ENCODE peak calls at places on chromosomes 16 and 17, in six cellular contexts. One of them, this sample, is unnamed.

GRCh38 chr17:76935331-76935730 is 67.1 kb downstream of the MGAT5B start:
- DNase-seq in GM23338: no peak
- DNase-seq in HFF-Myc: no peak
- DNase-seq in neural progenitor cell: no peak
- DNase-seq in IMR-90: peak
- DNase-seq in epithelial cell of esophagus: no peak
- DNase-seq in this sample: no peak

GRCh38 chr16:48556913-48557351 is 53.0 kb downstream of the N4BP1 start:
- DNase-seq in GM23338: no peak
- DNase-seq in HFF-Myc: no peak
- DNase-seq in neural progenitor cell: no peak
- DNase-seq in IMR-90: peak
- DNase-seq in epithelial cell of esophagus: peak
- DNase-seq in this sample: no peak

GRCh38 chr17:197352-197751 is 15.9 kb upstream of the DOC2B start:
- DNase-seq in GM23338: no peak
- DNase-seq in HFF-Myc: no peak
- DNase-seq in neural progenitor cell: no peak
- DNase-seq in IMR-90: no peak
- DNase-seq in epithelial cell of esophagus: no peak
- DNase-seq in this sample: no peak

GRCh38 chr17:61403846-61404701 is 4.4 kb downstream of the TBX2 start:
- DNase-seq in GM23338: peak
- DNase-seq in HFF-Myc: no peak
- DNase-seq in neural progenitor cell: peak
- DNase-seq in IMR-90: peak
- DNase-seq in epithelial cell of esophagus: peak
- DNase-seq in this sample: peak

GRCh38 chr16:58797137-58797801 is 63.2 kb upstream of the GOT2 start:
- DNase-seq in GM23338: no peak
- DNase-seq in HFF-Myc: no peak
- DNase-seq in neural progenitor cell: no peak
- DNase-seq in IMR-90: no peak
- DNase-seq in epithelial cell of esophagus: no peak
- DNase-seq in this sample: no peak

GRCh38 chr16:70476272-70477020 is 22.1 kb downstream of the FCSK start:
- DNase-seq in GM23338: no peak
- DNase-seq in HFF-Myc: peak
- DNase-seq in neural progenitor cell: no peak
- DNase-seq in IMR-90: peak
- DNase-seq in epithelial cell of esophagus: peak
- DNase-seq in this sample: peak

GRCh38 chr16:64428463-64428862 is 693.4 kb downstream of the CDH11 start:
- DNase-seq in GM23338: no peak
- DNase-seq in HFF-Myc: peak
- DNase-seq in neural progenitor cell: no peak
- DNase-seq in IMR-90: peak
- DNase-seq in epithelial cell of esophagus: peak
- DNase-seq in this sample: no peak

GRCh38 chr17:38701504-38702165 is 3.4 kb upstream of the MLLT6 start:
- DNase-seq in GM23338: peak
- DNase-seq in HFF-Myc: no peak
- DNase-seq in neural progenitor cell: no peak
- DNase-seq in IMR-90: peak
- DNase-seq in epithelial cell of esophagus: peak
- DNase-seq in this sample: peak

GRCh38 chr17:2964831-2965230 is 98.6 kb downstream of the OR1D5 start:
- DNase-seq in GM23338: no peak
- DNase-seq in HFF-Myc: no peak
- DNase-seq in neural progenitor cell: no peak
- DNase-seq in IMR-90: no peak
- DNase-seq in epithelial cell of esophagus: no peak
- DNase-seq in this sample: no peak

GRCh38 chr17:73710095-73710592 is 65.9 kb upstream of the SDK2 start:
- DNase-seq in GM23338: peak
- DNase-seq in HFF-Myc: no peak
- DNase-seq in neural progenitor cell: peak
- DNase-seq in IMR-90: peak
- DNase-seq in epithelial cell of esophagus: peak
- DNase-seq in this sample: peak

GRCh38 chr16:67294927-67295326 is 15.6 kb downstream of the PLEKHG4 start:
- DNase-seq in GM23338: no peak
- DNase-seq in HFF-Myc: peak
- DNase-seq in neural progenitor cell: no peak
- DNase-seq in IMR-90: peak
- DNase-seq in epithelial cell of esophagus: no peak
- DNase-seq in this sample: peak

GRCh38 chr16:70665806-70666735 is 19.7 kb downstream of the IL34 start:
- DNase-seq in GM23338: no peak
- DNase-seq in HFF-Myc: no peak
- DNase-seq in neural progenitor cell: no peak
- DNase-seq in IMR-90: no peak
- DNase-seq in epithelial cell of esophagus: no peak
- DNase-seq in this sample: peak

GRCh38 chr16:79451196-79451816 is 149.2 kb downstream of the MAF start:
- DNase-seq in GM23338: no peak
- DNase-seq in HFF-Myc: no peak
- DNase-seq in neural progenitor cell: no peak
- DNase-seq in IMR-90: no peak
- DNase-seq in epithelial cell of esophagus: no peak
- DNase-seq in this sample: no peak

GRCh38 chr17:2595736-2596135 is 2.3 kb downstream of the PAFAH1B1 start:
- DNase-seq in GM23338: no peak
- DNase-seq in HFF-Myc: no peak
- DNase-seq in neural progenitor cell: no peak
- DNase-seq in IMR-90: no peak
- DNase-seq in epithelial cell of esophagus: no peak
- DNase-seq in this sample: no peak

GRCh38 chr16:10749680-10750035 is 6.0 kb downstream of the NUBP1 start:
- DNase-seq in GM23338: no peak
- DNase-seq in HFF-Myc: no peak
- DNase-seq in neural progenitor cell: no peak
- DNase-seq in IMR-90: peak
- DNase-seq in epithelial cell of esophagus: peak
- DNase-seq in this sample: no peak

GRCh38 chr17:80881321-80881720 is 110.3 kb upstream of the CHMP6 start:
- DNase-seq in GM23338: no peak
- DNase-seq in HFF-Myc: no peak
- DNase-seq in neural progenitor cell: no peak
- DNase-seq in IMR-90: no peak
- DNase-seq in epithelial cell of esophagus: no peak
- DNase-seq in this sample: no peak

GRCh38 chr17:80879723-80880649 is 111.7 kb upstream of the CHMP6 start:
- DNase-seq in GM23338: no peak
- DNase-seq in HFF-Myc: no peak
- DNase-seq in neural progenitor cell: no peak
- DNase-seq in IMR-90: no peak
- DNase-seq in epithelial cell of esophagus: no peak
- DNase-seq in this sample: no peak

GRCh38 chr17:80878876-80879722 is 112.5 kb upstream of the CHMP6 start:
- DNase-seq in GM23338: no peak
- DNase-seq in HFF-Myc: no peak
- DNase-seq in neural progenitor cell: no peak
- DNase-seq in IMR-90: no peak
- DNase-seq in epithelial cell of esophagus: no peak
- DNase-seq in this sample: peak

GRCh38 chr17:80882323-80882722 is 109.3 kb upstream of the CHMP6 start:
- DNase-seq in GM23338: no peak
- DNase-seq in HFF-Myc: no peak
- DNase-seq in neural progenitor cell: no peak
- DNase-seq in IMR-90: no peak
- DNase-seq in epithelial cell of esophagus: no peak
- DNase-seq in this sample: no peak

DNA sequence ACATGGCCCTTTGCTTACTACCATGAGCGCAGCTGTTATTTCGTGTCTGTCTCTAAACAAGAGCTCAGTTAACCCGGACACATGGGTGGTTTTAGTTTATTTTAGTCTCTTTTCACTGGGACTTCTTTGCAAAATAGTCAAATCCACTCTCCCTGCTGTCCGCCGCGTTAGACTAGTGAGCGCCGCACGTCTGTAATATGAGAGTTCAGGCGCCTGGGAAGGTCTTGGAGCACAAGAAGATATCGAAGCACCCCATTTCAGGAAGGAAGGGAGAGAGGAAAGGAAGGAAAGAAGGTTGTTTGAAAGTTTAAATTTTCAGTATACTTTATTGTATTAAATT is 111.0 kb upstream of the CHMP6 start:
- DNase-seq in GM23338: no peak
- DNase-seq in HFF-Myc: no peak
- DNase-seq in neural progenitor cell: no peak
- DNase-seq in IMR-90: no peak
- DNase-seq in epithelial cell of esophagus: no peak
- DNase-seq in this sample: no peak
- H3K4me3 ChIP-seq in GM23338: no peak
- H3K4me3 ChIP-seq in HFF-Myc: no peak
- H3K4me3 ChIP-seq in neural progenitor cell: no peak
- H3K4me3 ChIP-seq in IMR-90: no peak
- H3K4me3 ChIP-seq in epithelial cell of esophagus: no peak
- H3K4me3 ChIP-seq in this sample: no peak

DNA sequence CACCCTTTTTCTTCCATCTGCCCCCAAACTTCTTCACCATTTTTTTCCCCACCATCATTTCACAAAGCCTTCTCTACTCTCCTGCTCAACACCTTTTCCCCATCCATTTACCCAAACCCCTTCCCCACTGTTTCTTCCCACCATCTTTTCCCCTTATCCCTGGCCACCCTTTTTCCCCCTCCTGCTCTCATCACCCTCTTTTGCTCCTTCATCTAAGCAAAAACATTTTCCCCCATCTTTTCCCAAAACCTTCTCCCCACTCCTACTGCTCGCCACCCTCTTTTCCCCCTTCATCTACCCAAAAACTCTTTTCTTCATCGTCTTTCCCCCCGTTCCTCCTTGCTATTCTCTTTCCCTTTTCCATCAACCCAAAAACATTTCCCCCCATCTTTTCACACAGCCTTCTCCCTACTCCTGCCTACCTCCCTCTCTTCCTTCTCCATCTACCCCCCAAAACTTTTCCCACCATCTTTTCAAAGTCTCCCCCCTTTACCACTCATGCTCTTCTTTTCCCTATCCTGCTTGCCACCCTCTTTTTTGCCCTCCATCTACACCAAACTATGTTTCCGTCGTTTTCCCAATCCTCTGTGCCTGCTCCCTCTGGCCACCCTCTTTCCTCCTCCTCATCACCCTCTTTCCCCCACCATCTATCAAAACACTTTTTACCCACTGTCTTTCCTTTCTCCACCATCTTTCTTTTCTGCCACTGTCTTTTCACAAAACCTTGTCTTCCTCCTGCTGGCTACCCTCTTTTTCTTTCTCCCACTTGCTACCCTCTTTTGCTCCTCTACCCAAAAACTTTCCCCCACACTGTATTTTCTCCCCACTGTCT is 205.8 kb upstream of the WSB1 start:
- DNase-seq in GM23338: no peak
- DNase-seq in HFF-Myc: no peak
- DNase-seq in neural progenitor cell: no peak
- DNase-seq in IMR-90: no peak
- DNase-seq in epithelial cell of esophagus: no peak
- DNase-seq in this sample: no peak
- H3K4me3 ChIP-seq in GM23338: no peak
- H3K4me3 ChIP-seq in HFF-Myc: no peak
- H3K4me3 ChIP-seq in neural progenitor cell: no peak
- H3K4me3 ChIP-seq in IMR-90: no peak
- H3K4me3 ChIP-seq in epithelial cell of esophagus: no peak
- H3K4me3 ChIP-seq in this sample: no peak

GRCh38 chr17:64083571-64084085 is 46.3 kb downstream of the ERN1 start:
- DNase-seq in GM23338: no peak
- DNase-seq in HFF-Myc: no peak
- DNase-seq in neural progenitor cell: no peak
- DNase-seq in IMR-90: no peak
- DNase-seq in epithelial cell of esophagus: no peak
- DNase-seq in this sample: no peak

GRCh38 chr17:64080174-64080618 is 49.7 kb downstream of the ERN1 start:
- DNase-seq in GM23338: no peak
- DNase-seq in HFF-Myc: no peak
- DNase-seq in neural progenitor cell: no peak
- DNase-seq in IMR-90: no peak
- DNase-seq in epithelial cell of esophagus: no peak
- DNase-seq in this sample: no peak

GRCh38 chr17:64084086-64084939 is 45.6 kb downstream of the ERN1 start:
- DNase-seq in GM23338: peak
- DNase-seq in HFF-Myc: no peak
- DNase-seq in neural progenitor cell: no peak
- DNase-seq in IMR-90: peak
- DNase-seq in epithelial cell of esophagus: peak
- DNase-seq in this sample: peak

GRCh38 chr17:64083093-64083492 is 46.9 kb downstream of the ERN1 start:
- DNase-seq in GM23338: no peak
- DNase-seq in HFF-Myc: no peak
- DNase-seq in neural progenitor cell: no peak
- DNase-seq in IMR-90: no peak
- DNase-seq in epithelial cell of esophagus: no peak
- DNase-seq in this sample: no peak

GRCh38 chr17:64081802-64082799 is 47.8 kb downstream of the ERN1 start:
- DNase-seq in GM23338: no peak
- DNase-seq in HFF-Myc: peak
- DNase-seq in neural progenitor cell: no peak
- DNase-seq in IMR-90: peak
- DNase-seq in epithelial cell of esophagus: peak
- DNase-seq in this sample: no peak
- H3K4me3 ChIP-seq in GM23338: no peak
- H3K4me3 ChIP-seq in HFF-Myc: no peak
- H3K4me3 ChIP-seq in neural progenitor cell: no peak
- H3K4me3 ChIP-seq in IMR-90: no peak
- H3K4me3 ChIP-seq in epithelial cell of esophagus: no peak
- H3K4me3 ChIP-seq in this sample: no peak

GRCh38 chr17:32116937-32117336 is 25.4 kb upstream of the RHOT1 start:
- DNase-seq in GM23338: no peak
- DNase-seq in HFF-Myc: no peak
- DNase-seq in neural progenitor cell: no peak
- DNase-seq in IMR-90: no peak
- DNase-seq in epithelial cell of esophagus: no peak
- DNase-seq in this sample: no peak

GRCh38 chr17:32114536-32114935 is 27.8 kb upstream of the RHOT1 start:
- DNase-seq in GM23338: no peak
- DNase-seq in HFF-Myc: no peak
- DNase-seq in neural progenitor cell: no peak
- DNase-seq in IMR-90: no peak
- DNase-seq in epithelial cell of esophagus: no peak
- DNase-seq in this sample: no peak

GRCh38 chr17:32117399-32117798 is 24.9 kb upstream of the RHOT1 start:
- DNase-seq in GM23338: no peak
- DNase-seq in HFF-Myc: no peak
- DNase-seq in neural progenitor cell: no peak
- DNase-seq in IMR-90: no peak
- DNase-seq in epithelial cell of esophagus: no peak
- DNase-seq in this sample: no peak

GRCh38 chr17:32120086-32120485 is 22.2 kb upstream of the RHOT1 start:
- DNase-seq in GM23338: no peak
- DNase-seq in HFF-Myc: no peak
- DNase-seq in neural progenitor cell: peak
- DNase-seq in IMR-90: no peak
- DNase-seq in epithelial cell of esophagus: no peak
- DNase-seq in this sample: no peak

DNA sequence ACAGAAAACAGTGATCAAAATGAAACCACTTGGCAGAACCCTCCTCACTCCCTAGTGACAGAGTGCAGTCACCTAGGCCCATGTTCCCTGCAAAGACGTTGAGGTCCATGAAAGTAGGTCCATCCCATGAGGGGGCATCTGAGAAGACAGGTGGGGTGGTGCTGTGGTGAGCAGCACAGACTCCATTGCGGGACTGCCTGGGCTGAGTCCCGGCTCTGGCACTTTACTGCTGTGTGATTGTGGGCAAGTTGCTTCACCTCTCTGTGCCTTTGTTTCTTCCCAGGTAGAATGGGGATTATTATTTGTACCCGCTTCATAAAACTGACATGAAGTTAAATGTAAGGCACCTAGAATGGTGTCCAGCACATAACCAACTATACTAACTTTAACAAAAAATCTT is 23.5 kb upstream of the RHOT1 start:
- DNase-seq in GM23338: no peak
- DNase-seq in HFF-Myc: no peak
- DNase-seq in neural progenitor cell: no peak
- DNase-seq in IMR-90: no peak
- DNase-seq in epithelial cell of esophagus: no peak
- DNase-seq in this sample: no peak
- H3K4me3 ChIP-seq in GM23338: no peak
- H3K4me3 ChIP-seq in HFF-Myc: no peak
- H3K4me3 ChIP-seq in neural progenitor cell: no peak
- H3K4me3 ChIP-seq in IMR-90: no peak
- H3K4me3 ChIP-seq in epithelial cell of esophagus: no peak
- H3K4me3 ChIP-seq in this sample: no peak